ENCODE peak calls at places on chromosomes 5 and 9, in seven cellular contexts. F is Ammon's horn, M is hypothalamus, Y is kidney glomerular epithelial cell, Q is foreskin fibroblast, H is midbrain, I is Peyer's patch. S is an unnamed sample.

GRCh38 chr5:147782053-147783028 is at the start of gene JAKMIP2:
- DNase-seq in F (peak; percentile 99), M (peak; percentile 98), Y (no peak), Q (peak; percentile 0), H (peak; percentile 97), I (peak; percentile 62), S (peak; percentile 93)

GRCh38 chr5:129410488-129410887 is 49.6 kb upstream of the ADAMTS19 start:
- DNase-seq in F (no peak), M (no peak), Y (no peak), Q (no peak), H (no peak), I (no peak), S (no peak)

GRCh38 chr9:6873862-6874261 is 116.1 kb downstream of the KDM4C start:
- DNase-seq in F (peak; percentile 40), M (no peak), Y (no peak), Q (peak; percentile 28), H (peak; percentile 44), I (no peak), S (no peak)

GRCh38 chr9:132575005-132575609 is 7.3 kb upstream of the BARHL1 start:
- DNase-seq in F (peak; percentile 79), M (peak; percentile 74), Y (peak; percentile 68), Q (peak; percentile 47), H (peak; percentile 54), I (peak; percentile 80), S (peak; percentile 93)

GRCh38 chr5:135324160-135324559 is 74.9 kb downstream of the MACROH2A1 start:
- DNase-seq in F (no peak), M (no peak), Y (no peak), Q (no peak), H (no peak), I (no peak), S (no peak)

GRCh38 chr9:14037331-14037730 is 276.6 kb downstream of the NFIB start:
- DNase-seq in F (no peak), M (no peak), Y (no peak), Q (no peak), H (no peak), I (no peak), S (no peak)

GRCh38 chr9:134593286-134593685 is 48.3 kb upstream of the COL5A1 start:
- DNase-seq in F (no peak), M (no peak), Y (no peak), Q (no peak), H (no peak), I (no peak), S (no peak)

GRCh38 chr9:2466703-2467102 is 154.9 kb upstream of the VLDLR start:
- DNase-seq in F (no peak), M (no peak), Y (no peak), Q (no peak), H (no peak), I (no peak), S (no peak)

S was measured in neural crest cell.